ENCODE peak calls at places on chromosomes 1 and 21, in four cellular contexts. O is activated CD8-positive, alpha-beta T cell treated with anti-CD3 and anti-CD28 coated beads, Interleukin-2, amount 10 ng/mL, durations not matched to agents 7 days and 5 days; E is activated naive CD4-positive, alpha-beta T cell treated with anti-CD3 and anti-CD28 coated beads, Interleukin-2, amount 50 U/mL, for 72 hours; N is left cardiac atrium. C is an unnamed sample.

GRCh38 chr1:9038881-9039760 is 12.9 kb upstream of the SLC2A7 start:
- ATAC-seq in N (no peak), E (no peak), O (no peak), C (no peak)

GRCh38 chr1:7300893-7301292 is 470.2 kb upstream of the VAMP3 start:
- ATAC-seq in E (no peak), O (no peak), N (no peak), C (no peak)

GRCh38 chr1:157226739-157227138 is 88.5 kb upstream of the ETV3 start:
- ATAC-seq in E (no peak), O (no peak), N (no peak), C (no peak)

GRCh38 chr21:26850116-26850643 is 5.0 kb upstream of the ADAMTS1 start:
- ATAC-seq in E (no peak), O (no peak), N (no peak), C (no peak)

GRCh38 chr1:219385786-219386427 is 212.2 kb downstream of the LYPLAL1 start:
- ATAC-seq in E (peak; percentile 75), O (no peak), N (peak; percentile 44), C (no peak)

GRCh38 chr1:61035880-61036279 is 46.5 kb upstream of the NFIA start:
- ATAC-seq in O (no peak), E (no peak), N (no peak), C (no peak)

GRCh38 chr1:230153655-230154296 is 86.7 kb downstream of the GALNT2 start:
- ATAC-seq in N (peak; percentile 60), O (no peak), E (no peak), C (no peak)

GRCh38 chr1:181222972-181223371 is 134.5 kb downstream of the IER5 start:
- ATAC-seq in O (no peak), E (no peak), N (no peak), C (no peak)

GRCh38 chr1:198047913-198048312 is 108.9 kb upstream of the NEK7 start:
- ATAC-seq in E (peak; percentile 55), N (no peak), O (peak; percentile 97), C (peak; percentile 70)

GRCh38 chr1:110953031-110953430 is 10.7 kb downstream of the LRIF1 start:
- ATAC-seq in O (no peak), N (no peak), E (no peak), C (no peak)

GRCh38 chr1:95753382-95754016 is 519.5 kb downstream of the RWDD3 start:
- ATAC-seq in E (no peak), N (no peak), O (no peak), C (no peak)

GRCh38 chr1:230938924-230939368 is 39.7 kb downstream of the TTC13 start:
- ATAC-seq in O (no peak), E (no peak), N (no peak), C (no peak)

GRCh38 chr1:102550729-102551384 is 554.1 kb upstream of the OLFM3 start:
- ATAC-seq in O (no peak), N (no peak), E (no peak), C (no peak)

GRCh38 chr1:228723287-228723686 is 12.0 kb upstream of the RHOU start:
- ATAC-seq in E (no peak), N (no peak), O (no peak), C (no peak)

GRCh38 chr1:241707442-241707841 is 55.4 kb downstream of the WDR64 start:
- ATAC-seq in N (no peak), O (no peak), E (peak; percentile 28), C (no peak)

GRCh38 chr1:67496329-67496728 is 66.1 kb upstream of the SERBP1 start:
- ATAC-seq in N (no peak), O (no peak), E (no peak), C (no peak)

GRCh38 chr1:228279011-228279721 is 71.3 kb downstream of the OBSCN start:
- ATAC-seq in E (no peak), O (no peak), N (no peak), C (no peak)

GRCh38 chr1:46521417-46521816 is 30.0 kb downstream of the KNCN start:
- ATAC-seq in O (no peak), N (no peak), E (no peak), C (no peak)

GRCh38 chr1:177571485-177572076 is 398.3 kb downstream of the SEC16B start:
- ATAC-seq in O (no peak), E (no peak), N (no peak), C (no peak)

GRCh38 chr1:8203056-8203455 is 114.9 kb upstream of the SLC45A1 start:
- ATAC-seq in E (no peak), N (no peak), O (no peak), C (no peak)

GRCh38 chr1:112902221-112902620 is 53.8 kb downstream of the SLC16A1 start:
- ATAC-seq in E (no peak), O (no peak), N (no peak), C (no peak)

GRCh38 chr1:21903638-21904474 is 33.3 kb downstream of the HSPG2 start:
- ATAC-seq in O (no peak), E (no peak), N (no peak), C (no peak)

GRCh38 chr1:246297314-246298273 is 209.5 kb downstream of the SMYD3 start:
- ATAC-seq in N (no peak), O (no peak), E (no peak), C (no peak)

GRCh38 chr1:167401260-167401873 is 117.0 kb downstream of the CD247 start:
- ATAC-seq in O (peak; percentile 91), E (peak; percentile 62), N (peak; percentile 77), C (peak; percentile 76)

GRCh38 chr1:210565316-210565715 is 236.6 kb downstream of the HHAT start:
- ATAC-seq in N (no peak), O (no peak), E (no peak), C (no peak)

GRCh38 chr1:36643391-36644270 is 160.9 kb upstream of the CSF3R start:
- ATAC-seq in O (no peak), N (no peak), E (no peak), C (no peak)

GRCh38 chr1:167715653-167716302 is 6.0 kb upstream of the MPZL1 start:
- ATAC-seq in E (no peak), N (no peak), O (no peak), C (peak; percentile 0)

GRCh38 chr1:26703466-26703865 is 7.7 kb downstream of the ARID1A start:
- ATAC-seq in N (no peak), O (no peak), E (no peak), C (no peak)

GRCh38 chr1:111110197-111110899 is 29.5 kb downstream of the DRAM2 start:
- ATAC-seq in N (no peak), O (no peak), E (no peak), C (no peak)

GRCh38 chr1:221712198-221712684 is 29.6 kb downstream of the DUSP10 start:
- ATAC-seq in N (peak; percentile 64), E (peak; percentile 90), O (peak; percentile 64), C (peak; percentile 84)

GRCh38 chr21:33968998-33969353 is 53.4 kb upstream of the ATP5PO start:
- ATAC-seq in O (no peak), N (peak; percentile 35), E (no peak), C (no peak)

GRCh38 chr1:50950396-50950795 is 9.7 kb downstream of the FAF1 start:
- ATAC-seq in O (no peak), N (no peak), E (no peak), C (no peak)

GRCh38 chr1:112172294-112172882 is 182.9 kb upstream of the KCND3 start:
- ATAC-seq in E (no peak), N (peak; percentile 73), O (no peak), C (no peak)

GRCh38 chr1:183744132-183744913 is 60.6 kb upstream of the RGL1 start:
- ATAC-seq in E (no peak), N (no peak), O (no peak), C (no peak)

GRCh38 chr1:235461954-235462353 is 42.3 kb downstream of the B3GALNT2 start:
- ATAC-seq in O (no peak), E (no peak), N (no peak), C (no peak)